ENCODE peak calls at places on chromosome 4, in nine cellular contexts. F, X, G, D, Q, Z, I, N and S are unnamed samples.

GRCh38 chr4:168811793-168812651 is 198.0 kb downstream of the CBR4 start:
- DNase-seq in Q (peak; percentile 75), X (no peak), D (no peak), G (no peak), N (no peak), F (no peak), Z (no peak), I (no peak), S (no peak)

GRCh38 chr4:168600796-168601583 is 104.1 kb downstream of the PALLD start:
- DNase-seq in D (no peak), Z (no peak), G (no peak), X (no peak), Q (no peak), I (no peak), F (no peak), N (no peak), S (no peak)

GRCh38 chr4:38152305-38152704 is 192.1 kb downstream of the PTTG2 start:
- DNase-seq in G (no peak), D (no peak), X (no peak), Z (no peak), Q (no peak), I (no peak), N (no peak), F (no peak), S (no peak)

GRCh38 chr4:104763554-104764210 is 269.0 kb upstream of the CXXC4 start:
- DNase-seq in G (no peak), I (no peak), Z (no peak), F (no peak), X (no peak), N (no peak), D (no peak), Q (no peak), S (no peak)

GRCh38 chr4:3671571-3672464 is 94.4 kb upstream of the ADRA2C start:
- DNase-seq in F (no peak), I (no peak), N (no peak), X (no peak), D (no peak), Z (no peak), G (no peak), Q (no peak), S (no peak)

GRCh38 chr4:11446156-11446811 is 17.6 kb upstream of the HS3ST1 start:
- DNase-seq in N (no peak), Q (no peak), I (no peak), F (no peak), Z (no peak), D (no peak), G (no peak), X (no peak), S (no peak)

GRCh38 chr4:140162596-140162995 is 8.6 kb upstream of the MAML3 start:
- DNase-seq in G (no peak), Q (no peak), X (no peak), N (no peak), D (no peak), Z (no peak), I (no peak), F (no peak), S (no peak)

GRCh38 chr4:144591401-144591800 is 54.6 kb upstream of the HHIP start:
- DNase-seq in Q (no peak), X (no peak), Z (peak; percentile 68), F (no peak), G (no peak), D (no peak), I (no peak), N (no peak), S (no peak)

GRCh38 chr4:8590546-8590880 is 2.1 kb upstream of the CPZ start:
- DNase-seq in N (no peak), D (no peak), G (no peak), X (no peak), F (no peak), Q (no peak), Z (no peak), I (no peak), S (no peak)

GRCh38 chr4:69894221-69894620 is 34.3 kb upstream of the SULT1E1 start:
- DNase-seq in X (no peak), D (no peak), N (no peak), F (no peak), I (no peak), Z (no peak), G (no peak), Q (no peak), S (no peak)

GRCh38 chr4:136355970-136356369 is 1176.3 kb downstream of the PCDH18 start:
- DNase-seq in D (no peak), G (no peak), F (no peak), N (no peak), I (no peak), X (no peak), Z (peak; percentile 37), Q (no peak), S (no peak)

GRCh38 chr4:153706519-153706918 is 22.4 kb downstream of the TLR2 start:
- DNase-seq in I (no peak), Z (no peak), G (no peak), F (no peak), X (no peak), N (no peak), Q (no peak), D (no peak), S (no peak)

GRCh38 chr4:93183589-93183988 is 645.0 kb upstream of the ATOH1 start:
- DNase-seq in G (no peak), I (peak; percentile 29), Z (no peak), N (no peak), D (no peak), F (peak; percentile 32), Q (no peak), X (no peak), S (no peak)

GRCh38 chr4:52173470-52174055 is 122.5 kb downstream of the SPATA18 start:
- DNase-seq in G (no peak), D (no peak), X (no peak), F (no peak), Q (peak; percentile 84), Z (no peak), N (no peak), I (no peak), S (no peak)

GRCh38 chr4:119550857-119551532 is 77.6 kb downstream of the PDE5A start:
- DNase-seq in N (no peak), Q (peak; percentile 4), D (peak; percentile 95), I (no peak), X (no peak), G (no peak), Z (no peak), F (no peak), S (no peak)

GRCh38 chr4:17366496-17366895 is 145.4 kb downstream of the QDPR start:
- DNase-seq in X (no peak), N (no peak), D (no peak), F (no peak), G (no peak), Z (no peak), Q (peak; percentile 27), I (no peak), S (no peak)

GRCh38 chr4:87975466-87975865 is at the start of gene SPP1:
- DNase-seq in Z (peak; percentile 17), Q (peak; percentile 5), X (no peak), G (no peak), N (peak; percentile 13), D (peak; percentile 74), F (no peak), I (peak; percentile 18), S (no peak)

GRCh38 chr4:7968262-7968896 is 28.7 kb upstream of the AFAP1 start:
- DNase-seq in G (no peak), X (no peak), N (no peak), I (no peak), D (no peak), F (no peak), Z (no peak), Q (no peak), S (no peak)